ENCODE peak calls at places on chromosomes 4 and X, in four cellular contexts. N is left lung, T is MM.1S, Y is AG09309. S is an unnamed sample.

GRCh38 chr4:84673475-84674230 is 90.7 kb downstream of the CDS1 start:
- DNase-seq in N (no peak), T (no peak), Y (peak), S (no peak)

GRCh38 chr4:101701551-101701950 is 89.0 kb upstream of the BANK1 start:
- DNase-seq in N (no peak), T (no peak), Y (no peak), S (no peak)

GRCh38 chr4:47530801-47531200 is 45.7 kb downstream of the ATP10D start:
- DNase-seq in N (no peak), T (no peak), Y (no peak), S (no peak)

GRCh38 chrX:45422216-45422925 is 221.7 kb upstream of the DIPK2B start:
- DNase-seq in N (no peak), T (no peak), Y (no peak), S (no peak)

GRCh38 chr4:8435656-8436121 is 4.8 kb downstream of the ACOX3 start:
- DNase-seq in N (no peak), T (peak), Y (no peak), S (no peak)

GRCh38 chrX:10769165-10769564 is 148.8 kb upstream of the MID1 start:
- DNase-seq in N (no peak), T (peak), Y (no peak), S (peak)

GRCh38 chrX:19799319-19800182 is 87.8 kb downstream of the SH3KBP1 start:
- DNase-seq in N (no peak), T (no peak), Y (no peak), S (no peak)

GRCh38 chrX:39779952-39780783 is 317.6 kb downstream of the BCOR start:
- DNase-seq in N (no peak), T (no peak), Y (no peak), S (no peak)

GRCh38 chr4:3320361-3321023 is 27.7 kb downstream of the RGS12 start:
- DNase-seq in N (no peak), T (no peak), Y (no peak), S (no peak)

GRCh38 chrX:69109706-69110635 is 55.3 kb downstream of the PJA1 start:
- DNase-seq in N (no peak), T (no peak), Y (no peak), S (peak)

GRCh38 chrX:38929966-38930421 is 128.7 kb downstream of the MID1IP1 start:
- DNase-seq in N (no peak), T (peak), Y (peak), S (no peak)

GRCh38 chr4:181952478-181952877 is 290.7 kb upstream of the TENM3 start:
- DNase-seq in N (peak), T (no peak), Y (peak), S (peak)

GRCh38 chr4:107721436-107722090 is 1.5 kb upstream of the PAPSS1 start:
- DNase-seq in N (peak), T (peak), Y (no peak), S (no peak)

GRCh38 chr4:83852085-83852451 is 316.2 kb downstream of the GPAT3 start:
- DNase-seq in N (no peak), T (no peak), Y (peak), S (peak)

GRCh38 chr4:98166025-98166730 is 22.9 kb upstream of the STPG2 start:
- DNase-seq in N (peak), T (no peak), Y (no peak), S (peak)

GRCh38 chr4:41655177-41655576 is 93.3 kb downstream of the PHOX2B start:
- DNase-seq in N (no peak), T (no peak), Y (no peak), S (no peak)

GRCh38 chrX:87392369-87392768 is 125.2 kb upstream of the KLHL4 start:
- DNase-seq in N (no peak), T (no peak), Y (no peak), S (no peak)

GRCh38 chr4:142596595-142596994 is 249.5 kb downstream of the INPP4B start:
- DNase-seq in N (no peak), T (no peak), Y (no peak), S (no peak)

DNA sequence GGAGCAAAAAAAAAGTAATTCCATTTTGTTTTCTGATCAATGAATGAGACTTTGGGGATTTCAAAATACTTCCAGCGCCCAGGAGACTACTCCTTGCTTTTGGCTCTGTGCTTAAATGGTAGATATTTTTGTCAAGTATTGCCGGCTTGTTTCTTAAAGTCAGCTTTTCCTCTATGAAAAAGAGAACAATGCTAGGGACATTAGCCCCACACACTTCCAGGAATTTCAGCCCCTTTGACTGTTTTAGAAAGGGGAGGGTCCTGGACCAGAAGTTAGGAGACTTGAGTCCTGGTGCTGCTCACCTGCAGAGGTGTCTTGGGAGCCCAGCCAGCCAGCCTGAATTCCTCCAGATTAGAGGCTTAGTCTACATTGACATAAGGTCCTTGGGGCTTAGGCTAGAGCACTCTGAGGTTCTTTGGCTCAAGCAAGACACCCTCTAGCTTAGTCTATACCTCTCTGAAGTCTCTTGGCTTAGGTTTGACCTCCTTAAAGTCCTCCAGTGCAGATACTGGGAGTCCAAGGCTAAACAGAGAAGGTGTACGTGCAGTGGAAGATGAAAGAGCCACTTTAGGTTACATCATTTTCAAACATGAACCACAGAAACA is 1.6 kb upstream of the SETD7 start:
- DNase-seq in N (no peak), T (no peak), Y (no peak), S (no peak)
- H3K4me3 ChIP-seq in N (peak), T (peak), Y (peak), S (peak)

GRCh38 chrX:118973389-118974087 is 880 bp upstream of the LONRF3 start:
- DNase-seq in N (peak), T (no peak), Y (no peak), S (no peak)
- H3K4me3 ChIP-seq in N (peak), T (no peak), Y (no peak), S (peak)

GRCh38 chr4:118904935-118905334 is 16.3 kb downstream of the SYNPO2 start:
- DNase-seq in N (no peak), T (no peak), Y (no peak), S (no peak)
- H3K4me3 ChIP-seq in N (no peak), T (no peak), Y (no peak), S (no peak)

DNA sequence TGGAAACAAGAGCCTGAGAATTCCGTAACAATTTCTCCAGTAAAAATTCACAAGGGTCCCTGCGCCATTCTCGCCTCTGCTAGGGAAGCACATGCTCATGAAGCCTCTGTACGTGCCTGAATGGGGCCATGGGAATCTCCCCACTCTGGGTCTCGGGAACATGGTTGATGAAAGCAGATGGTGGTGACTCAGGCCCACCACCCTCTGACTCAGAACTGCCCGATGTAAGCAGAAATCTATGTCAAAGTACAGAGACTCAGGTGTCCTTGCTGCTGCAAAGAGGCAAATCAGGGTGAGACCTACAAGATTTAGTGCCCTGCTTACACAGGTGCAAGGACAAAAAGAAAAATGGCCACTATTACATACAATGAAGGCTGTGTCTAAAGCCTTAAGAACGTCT is 65.0 kb downstream of the SCD5 start:
- DNase-seq in N (no peak), T (no peak), Y (no peak), S (no peak)
- H3K4me3 ChIP-seq in N (no peak), T (no peak), Y (no peak), S (no peak)

DNA sequence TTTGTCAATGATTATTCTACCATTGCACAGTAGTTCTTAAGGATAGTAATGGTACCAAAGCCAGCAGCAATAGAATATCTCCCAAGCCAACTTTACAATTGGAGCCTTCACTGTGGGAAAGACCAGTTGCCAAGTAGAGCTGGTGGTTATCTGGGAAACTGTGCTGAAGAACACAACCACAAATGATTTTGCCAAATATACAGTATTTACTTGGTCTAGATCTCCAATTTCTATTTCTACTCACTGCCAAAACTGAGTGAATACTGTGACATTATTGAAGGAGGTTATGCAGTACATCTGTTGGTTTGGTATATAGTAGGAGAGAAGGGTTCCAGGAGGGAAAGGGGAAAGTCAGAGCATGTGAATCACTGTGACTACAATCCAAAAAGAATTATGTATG is 3.8 kb downstream of the TET2 start:
- DNase-seq in N (no peak), T (no peak), Y (no peak), S (no peak)
- H3K4me3 ChIP-seq in N (no peak), T (no peak), Y (no peak), S (no peak)

GRCh38 chr4:78811034-78811433 is 34.9 kb downstream of the BMP2K start:
- DNase-seq in N (no peak), T (no peak), Y (no peak), S (no peak)
- H3K4me3 ChIP-seq in N (no peak), T (no peak), Y (no peak), S (no peak)

S was measured in A549.